ENCODE peak calls at places on chromosomes 11 and 22, in seven cellular contexts. D, Z, G, U, J, T and I are unnamed samples.

GRCh38 chr11:77793972-77794371 is 26.6 kb downstream of the RSF1 start:
- DNase-seq in D (no peak), Z (no peak), G (no peak), U (no peak), J (no peak), T (no peak), I (no peak)

GRCh38 chr11:66478823-66479740 is 1.2 kb upstream of the DPP3 start:
- DNase-seq in D (peak; percentile 50), Z (peak; percentile 75), G (peak; percentile 71), U (peak; percentile 71), J (peak; percentile 45), T (peak; percentile 61), I (peak; percentile 37)

GRCh38 chr22:27213766-27214581 is 556.6 kb downstream of the MIAT start:
- DNase-seq in D (no peak), Z (no peak), G (no peak), U (no peak), J (no peak), T (no peak), I (peak; percentile 34)

GRCh38 chr22:49953027-49953679 is 7.4 kb upstream of the PIM3 start:
- DNase-seq in D (peak; percentile 92), Z (no peak), G (no peak), U (no peak), J (no peak), T (no peak), I (no peak)

GRCh38 chr22:50258361-50259292 is 2.9 kb downstream of the MAPK12 start:
- DNase-seq in D (peak; percentile 56), Z (no peak), G (no peak), U (no peak), J (no peak), T (no peak), I (no peak)

GRCh38 chr22:47899894-47900293 is 1137.4 kb downstream of the TBC1D22A start:
- DNase-seq in D (no peak), Z (no peak), G (no peak), U (no peak), J (no peak), T (no peak), I (no peak)

GRCh38 chr22:49169074-49169744 is 658.5 kb downstream of the BRD1 start:
- DNase-seq in D (no peak), Z (no peak), G (no peak), U (no peak), J (no peak), T (no peak), I (no peak)

GRCh38 chr22:45129703-45130524 is 33.8 kb upstream of the NUP50 start:
- DNase-seq in D (no peak), Z (no peak), G (no peak), U (peak; percentile 22), J (no peak), T (no peak), I (no peak)

GRCh38 chr11:57762235-57762866 is 749 bp downstream of the CTNND1 start:
- DNase-seq in D (no peak), Z (no peak), G (peak; percentile 39), U (no peak), J (no peak), T (no peak), I (no peak)

GRCh38 chr11:67780056-67780455 is 105.6 kb upstream of the ALDH3B2 start:
- DNase-seq in D (no peak), Z (no peak), G (no peak), U (no peak), J (no peak), T (no peak), I (no peak)

GRCh38 chr22:44368611-44369010 is 55.9 kb upstream of the SHISAL1 start:
- DNase-seq in D (no peak), Z (no peak), G (no peak), U (no peak), J (no peak), T (no peak), I (no peak)

GRCh38 chr11:74019860-74020259 is 11.0 kb upstream of the UCP3 start:
- DNase-seq in D (no peak), Z (no peak), G (no peak), U (no peak), J (no peak), T (no peak), I (no peak)

GRCh38 chr22:17063372-17064106 is 21.3 kb upstream of the IL17RA start:
- DNase-seq in D (peak; percentile 87), Z (peak; percentile 14), G (no peak), U (no peak), J (no peak), T (no peak), I (peak; percentile 95)

GRCh38 chr11:123439616-123440015 is 9.5 kb downstream of the GRAMD1B start:
- DNase-seq in D (no peak), Z (no peak), G (no peak), U (no peak), J (no peak), T (no peak), I (no peak)

GRCh38 chr11:61730222-61730994 is 22.0 kb upstream of the MYRF start:
- DNase-seq in D (no peak), Z (no peak), G (no peak), U (no peak), J (no peak), T (no peak), I (no peak)

GRCh38 chr11:62392944-62393628 is 25.7 kb upstream of the SCGB1A1 start:
- DNase-seq in D (no peak), Z (no peak), G (no peak), U (no peak), J (no peak), T (peak; percentile 34), I (no peak)

GRCh38 chr22:45574069-45574703 is 71.5 kb downstream of the FBLN1 start:
- DNase-seq in D (no peak), Z (no peak), G (no peak), U (no peak), J (no peak), T (no peak), I (no peak)

GRCh38 chr11:1882265-1883238 is 9.1 kb downstream of the PRR33 start:
- DNase-seq in D (peak; percentile 82), Z (peak; percentile 94), G (peak; percentile 97), U (peak; percentile 90), J (peak; percentile 22), T (peak; percentile 79), I (peak; percentile 60)

GRCh38 chr11:13955971-13956421 is 6.5 kb upstream of the SPON1 start:
- DNase-seq in D (peak; percentile 66), Z (peak; percentile 63), G (peak; percentile 44), U (peak; percentile 84), J (no peak), T (no peak), I (peak; percentile 56)

GRCh38 chr11:18111005-18111404 is 5.1 kb upstream of the SAAL1 start:
- DNase-seq in D (no peak), Z (no peak), G (no peak), U (peak; percentile 29), J (no peak), T (no peak), I (no peak)

GRCh38 chr11:74838188-74838587 is 89.5 kb downstream of the RNF169 start:
- DNase-seq in D (no peak), Z (no peak), G (no peak), U (no peak), J (no peak), T (no peak), I (no peak)

GRCh38 chr11:130313383-130314183 is 1.1 kb downstream of the ZBTB44 start:
- DNase-seq in D (no peak), Z (no peak), G (no peak), U (peak; percentile 62), J (no peak), T (no peak), I (peak; percentile 28)

GRCh38 chr11:22634897-22635629 is 9.4 kb upstream of the FANCF start:
- DNase-seq in D (no peak), Z (no peak), G (no peak), U (peak; percentile 51), J (no peak), T (no peak), I (no peak)

GRCh38 chr11:72629266-72629665 is 45.0 kb downstream of the PDE2A start:
- DNase-seq in D (no peak), Z (no peak), G (peak; percentile 89), U (no peak), J (no peak), T (no peak), I (no peak)
- TF ChIP-seq POLR2AphosphoS5 in D (peak; percentile 70), Z (no peak), G (no peak), U (no peak), J (no peak), T (no peak), I (no peak)

GRCh38 chr22:22756109-22756508 is 111.7 kb downstream of the GGTLC2 start:
- DNase-seq in D (no peak), Z (peak; percentile 17), G (no peak), U (no peak), J (no peak), T (no peak), I (no peak)
- H3K27ac ChIP-seq in D (no peak overlapping the region), Z (no peak overlapping the region), G (no peak overlapping the region), U (no peak overlapping the region), J (no peak overlapping the region), T (no peak overlapping the region), I (no peak overlapping the region)

GRCh38 chr11:2929511-2929879 is 275 bp upstream of the PHLDA2 start:
- DNase-seq in D (peak; percentile 84), Z (no peak), G (peak; percentile 69), U (no peak), J (no peak), T (peak; percentile 65), I (peak; percentile 68)
- H3K4me3 ChIP-seq in D (peak overlapping the region; percentile 59), Z (no peak overlapping the region), G (peak overlapping the region; percentile 46), U (peak overlapping the region; percentile 67), J (peak overlapping the region; percentile 84), T (peak overlapping the region; percentile 48), I (peak overlapping the region; percentile 37)

GRCh38 chr11:3121931-3122774 is 43.0 kb downstream of the OSBPL5 start:
- DNase-seq in D (peak; percentile 20), Z (no peak), G (peak; percentile 36), U (no peak), J (no peak), T (peak; percentile 50), I (no peak)

GRCh38 chr11:3120071-3120792 is 44.9 kb downstream of the OSBPL5 start:
- DNase-seq in D (peak; percentile 17), Z (no peak), G (peak; percentile 12), U (no peak), J (no peak), T (peak; percentile 43), I (no peak)

GRCh38 chr11:3122775-3123201 is 42.3 kb downstream of the OSBPL5 start:
- DNase-seq in D (no peak), Z (no peak), G (peak; percentile 30), U (no peak), J (no peak), T (peak; percentile 43), I (no peak)

GRCh38 chr11:3121416-3121815 is 43.7 kb downstream of the OSBPL5 start:
- DNase-seq in D (peak; percentile 20), Z (no peak), G (no peak), U (no peak), J (no peak), T (peak; percentile 45), I (no peak)

DNA sequence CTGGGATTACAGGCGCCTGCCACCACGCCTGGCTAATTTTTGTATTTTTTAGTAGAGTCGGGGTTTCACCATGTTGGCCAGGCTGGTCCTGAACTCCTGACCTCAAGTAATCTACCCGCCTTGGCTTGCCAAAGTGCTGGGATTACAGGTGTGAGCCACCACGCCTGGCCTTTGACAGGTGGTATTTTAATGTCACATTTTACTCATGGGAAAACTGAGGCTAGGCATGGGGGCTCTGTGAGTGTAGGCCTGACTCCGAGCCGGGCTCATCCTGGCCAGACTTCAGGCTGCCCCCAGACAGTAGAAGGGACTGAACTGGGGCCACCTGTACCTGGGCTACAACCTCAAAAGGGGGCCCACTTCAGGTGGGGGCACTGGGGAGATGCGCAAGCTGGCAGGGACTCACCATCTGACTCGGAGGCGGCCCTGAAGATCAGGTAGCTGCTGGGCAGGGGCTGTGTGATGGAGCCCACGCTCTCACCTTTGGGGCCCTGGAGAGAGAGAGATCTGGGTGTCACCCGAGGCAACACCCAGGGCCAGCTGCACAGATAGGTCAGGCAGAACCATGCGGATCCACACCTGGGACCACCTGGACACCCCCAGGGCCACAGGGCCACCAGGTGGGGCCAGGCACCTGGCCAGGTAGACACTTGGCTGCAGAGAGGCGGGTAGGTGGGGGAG is 45.8 kb downstream of the OSBPL5 start:
- DNase-seq in D (peak; percentile 22), Z (no peak), G (no peak), U (no peak), J (no peak), T (peak; percentile 36), I (no peak)
- TF ChIP-seq POLR2AphosphoS5 in D (no peak), Z (no peak), G (no peak), U (no peak), J (no peak), T (no peak), I (no peak)